ENCODE peak calls at places on chromosomes 7 and 10, in seven cellular contexts. H is astrocyte; Z is CD8-positive, alpha-beta T cell; A is OCI-LY7; F is left lung; P is psoas muscle; C is colonic mucosa. I is an unnamed sample. For H3K4me1, the result is how much of the 10 kb centered on the place peaks cover.

GRCh38 chr7:26237035-26237807 is 35.7 kb downstream of the CBX3 start:
- DNase-seq in P (no peak), A (no peak), F (no peak), H (peak), Z (no peak), C (no peak), I (no peak)

GRCh38 chr10:104018471-104018870 is 51.5 kb downstream of the SLK start:
- DNase-seq in H (no peak), F (no peak), P (no peak), A (no peak), Z (no peak), C (no peak), I (no peak)

GRCh38 chr10:5651086-5651764 is 15.2 kb downstream of the ASB13 start:
- DNase-seq in A (no peak), P (no peak), C (no peak), H (no peak), Z (no peak), F (no peak), I (no peak)

GRCh38 chr7:32179567-32179966 is 109.4 kb upstream of the PDE1C start:
- DNase-seq in Z (no peak), H (peak), C (no peak), P (no peak), A (no peak), F (no peak), I (no peak)

GRCh38 chr7:157263156-157263555 is 73.6 kb upstream of the DNAJB6 start:
- DNase-seq in H (no peak), A (no peak), C (no peak), Z (no peak), F (no peak), P (no peak), I (no peak)

GRCh38 chr7:142800699-142801260 is 30.0 kb downstream of the PRSS2 start:
- DNase-seq in F (no peak), P (no peak), H (no peak), A (no peak), Z (no peak), C (no peak), I (no peak)

GRCh38 chr10:122122493-122122892 is 133.5 kb downstream of the TACC2 start:
- DNase-seq in P (no peak), H (peak), Z (no peak), A (no peak), C (no peak), F (no peak), I (no peak)

GRCh38 chr7:64946772-64947171 is 43.7 kb downstream of the ZNF273 start:
- DNase-seq in P (no peak), F (no peak), Z (no peak), A (peak), H (no peak), C (no peak), I (no peak)

GRCh38 chr10:75978213-75978612 is 546.8 kb downstream of the LRMDA start:
- DNase-seq in P (no peak), A (no peak), H (peak), C (no peak), Z (no peak), F (no peak), I (no peak)

GRCh38 chr10:93336110-93336509 is 146.0 kb downstream of the MYOF start:
- DNase-seq in Z (no peak), F (no peak), H (no peak), A (no peak), C (no peak), P (no peak), I (no peak)

GRCh38 chr10:86046845-86047460 is 319.6 kb downstream of the GRID1 start:
- DNase-seq in A (no peak), Z (no peak), C (no peak), P (no peak), F (no peak), H (no peak), I (no peak)

GRCh38 chr10:49664842-49665355 is 14.6 kb upstream of the C10orf53 start:
- DNase-seq in Z (no peak), H (no peak), A (no peak), P (no peak), F (no peak), C (no peak), I (no peak)

GRCh38 chr10:124604214-124605000 is 139.8 kb downstream of the FAM53B start:
- DNase-seq in C (no peak), P (peak), F (no peak), A (peak), H (no peak), Z (no peak), I (no peak)

GRCh38 chr10:68153473-68154210 is 44.4 kb downstream of the MYPN start:
- DNase-seq in P (no peak), C (peak), H (peak), A (no peak), Z (no peak), F (no peak), I (peak)

GRCh38 chr10:86162696-86163400 is 203.7 kb downstream of the GRID1 start:
- DNase-seq in Z (no peak), A (no peak), C (no peak), P (no peak), H (no peak), F (no peak), I (no peak)

GRCh38 chr10:31374146-31374696 is 55.2 kb downstream of the ZEB1 start:
- DNase-seq in H (peak), A (no peak), C (no peak), Z (no peak), P (no peak), F (no peak), I (no peak)

GRCh38 chr10:44724415-44725174 is 186.5 kb upstream of the TMEM72 start:
- DNase-seq in H (peak), F (no peak), P (no peak), C (no peak), Z (no peak), A (no peak), I (no peak)

GRCh38 chr10:4403638-4404252 is 422.3 kb upstream of the AKR1E2 start:
- DNase-seq in H (no peak), Z (no peak), A (no peak), C (no peak), P (no peak), F (no peak), I (no peak)

GRCh38 chr7:24718977-24719491 is 38.2 kb downstream of the GSDME start:
- DNase-seq in A (peak), H (no peak), F (no peak), P (no peak), C (no peak), Z (no peak), I (no peak)

GRCh38 chr10:104391150-104391968 is 37.7 kb downstream of the CFAP58 start:
- DNase-seq in H (peak), C (no peak), P (no peak), F (no peak), A (no peak), Z (no peak), I (no peak)

GRCh38 chr10:47034511-47035051 is 123.4 kb downstream of the PTPN20 start:
- DNase-seq in P (no peak), F (peak), H (no peak), A (no peak), C (no peak), Z (no peak), I (no peak)

GRCh38 chr10:47036771-47037170 is 125.5 kb downstream of the PTPN20 start:
- DNase-seq in H (no peak), Z (no peak), A (no peak), P (no peak), F (no peak), C (no peak), I (no peak)

GRCh38 chr10:47037654-47038425 is 126.6 kb downstream of the PTPN20 start:
- DNase-seq in P (no peak), Z (no peak), F (peak), A (no peak), H (no peak), C (no peak), I (no peak)

GRCh38 chr10:47033541-47034270 is 122.5 kb downstream of the PTPN20 start:
- DNase-seq in H (no peak), C (no peak), P (no peak), Z (no peak), A (no peak), F (peak), I (no peak)

GRCh38 chr10:47035447-47036337 is 124.5 kb downstream of the PTPN20 start:
- DNase-seq in H (no peak), P (no peak), A (no peak), C (no peak), F (peak), Z (no peak), I (no peak)
- H3K4me1 ChIP-seq in H (under half), P (under half), A (under half), C (under half), F (under half), Z (under half), I (under half)

GRCh38 chr10:129870042-129870757 is 93.9 kb downstream of the EBF3 start:
- DNase-seq in H (no peak), Z (no peak), F (no peak), P (no peak), C (no peak), A (no peak), I (no peak)
- H3K27ac ChIP-seq in H (no peak), Z (no peak), F (no peak), P (no peak), C (no peak), A (no peak), I (no peak)

DNA sequence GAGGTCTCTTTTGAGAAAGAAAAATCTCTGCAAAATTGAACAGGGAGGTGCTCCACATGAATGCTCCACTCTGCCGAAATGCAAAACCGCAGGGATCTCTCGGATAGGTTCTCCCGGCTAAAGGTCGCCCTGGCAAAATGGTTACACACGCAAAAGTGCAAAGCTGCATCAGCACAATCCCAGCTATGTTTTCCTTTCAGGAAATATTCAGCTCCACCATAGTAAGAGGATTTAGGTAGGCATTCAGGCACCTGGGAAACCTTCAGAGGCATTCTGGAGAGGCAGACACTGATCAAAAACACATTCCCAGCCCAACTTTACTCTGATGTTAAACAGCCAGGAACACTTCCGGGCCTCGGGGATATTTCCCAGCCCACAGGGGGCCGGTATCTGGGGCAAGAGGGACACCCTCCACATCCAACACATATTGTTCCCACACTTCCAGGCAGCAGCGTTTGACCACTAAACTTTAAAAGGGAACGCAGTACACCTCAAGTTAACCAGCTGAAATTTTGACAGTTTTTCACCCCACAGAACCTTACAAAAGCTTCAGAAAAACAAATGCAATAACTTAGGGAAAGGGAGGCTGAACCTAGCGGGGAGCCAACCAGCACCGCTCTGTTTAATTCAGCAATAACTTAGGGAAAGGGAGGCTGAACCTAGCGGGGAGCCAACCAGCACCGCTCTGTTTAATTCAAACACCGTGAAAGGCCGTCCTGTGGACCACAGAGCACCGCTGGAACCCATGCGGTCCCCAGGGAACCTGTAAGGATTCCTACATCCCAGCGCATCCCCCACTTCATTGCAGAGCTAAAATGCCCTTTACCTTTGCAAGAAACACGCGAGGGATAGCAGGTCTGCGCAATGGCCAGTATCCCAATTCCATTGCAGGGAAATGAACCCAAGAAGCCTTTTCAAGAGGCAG is 45.9 kb downstream of the TNS3 start:
- DNase-seq in A (no peak), H (peak), F (no peak), Z (no peak), C (no peak), P (no peak), I (peak)
- H3K4me3 ChIP-seq in A (no peak), H (peak), F (peak), Z (no peak), C (no peak), P (no peak), I (no peak)

DNA sequence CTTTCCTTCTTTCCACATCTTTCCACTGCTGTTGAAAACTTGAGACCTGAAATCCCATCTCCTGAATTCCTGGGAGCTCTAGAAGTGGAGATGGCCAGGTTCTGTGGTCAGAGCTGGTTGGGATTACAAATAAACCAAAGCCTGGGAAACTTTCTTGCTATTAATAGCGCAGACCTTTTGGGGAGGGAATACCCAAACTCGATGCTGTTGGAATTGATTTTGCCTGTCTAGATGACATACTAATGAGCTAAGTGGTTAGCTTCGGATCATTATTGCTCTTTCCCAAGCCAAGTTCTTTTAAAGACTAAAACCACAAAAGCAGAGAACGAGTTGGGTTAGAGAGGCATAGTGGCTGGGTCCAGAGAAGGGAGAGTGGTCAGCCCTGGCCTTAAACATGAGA is 76.6 kb downstream of the TCF7L2 start:
- DNase-seq in F (no peak), C (no peak), P (no peak), A (no peak), Z (no peak), H (peak), I (no peak)
- H3K4me1 ChIP-seq in F (under half), C (under half), P (under half), A (under half), Z (under half), H (under half), I (under half)

DNA sequence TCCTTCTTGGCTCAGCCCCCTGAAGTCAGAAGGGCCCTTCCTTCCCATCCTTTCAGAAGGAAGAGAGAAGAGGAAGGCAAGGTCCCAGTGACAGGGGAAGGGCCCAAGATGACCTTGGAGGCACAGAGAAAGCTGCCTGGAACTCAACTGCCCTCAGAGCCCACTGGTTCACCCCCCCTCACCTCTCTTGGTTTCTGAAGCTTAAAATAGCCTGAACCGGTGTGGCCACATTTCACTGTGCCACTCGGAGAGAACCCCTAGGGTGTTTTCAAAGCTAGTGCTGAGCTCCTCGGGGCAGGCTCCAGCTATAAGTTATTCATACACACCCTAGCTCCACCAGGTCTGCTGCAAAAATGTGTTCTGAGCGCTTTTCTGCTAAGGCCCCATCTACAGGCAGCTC is 60.9 kb upstream of the ADRB1 start:
- DNase-seq in H (no peak), Z (no peak), F (peak), C (no peak), A (peak), P (no peak), I (no peak)
- H3K27ac ChIP-seq in H (no peak), Z (no peak), F (no peak), C (no peak), A (peak), P (no peak), I (no peak)

DNA sequence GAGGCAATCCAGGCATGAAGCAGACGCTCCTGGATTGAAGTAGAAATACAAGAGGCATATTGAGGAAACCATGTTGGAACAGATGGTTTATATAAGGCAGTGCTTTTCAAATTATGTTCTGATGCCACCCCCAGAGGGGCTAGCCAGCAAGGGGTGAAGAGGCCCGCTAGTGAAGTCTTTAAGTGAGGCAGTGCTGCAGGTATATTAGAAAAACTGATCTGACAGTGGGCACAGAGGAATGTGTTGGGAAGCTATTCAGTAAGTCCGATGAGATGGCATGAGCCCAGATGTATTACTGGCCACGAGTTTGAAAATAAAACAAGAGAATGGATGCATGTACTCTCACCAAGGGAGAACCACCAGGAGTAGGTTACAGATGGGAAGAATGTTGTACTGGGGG is 40.2 kb downstream of the REEP3 start:
- DNase-seq in F (no peak), C (no peak), A (no peak), Z (no peak), H (no peak), P (no peak), I (no peak)
- H3K4me3 ChIP-seq in F (no peak), C (no peak), A (no peak), Z (no peak), H (no peak), P (no peak), I (no peak)

GRCh38 chr7:33732462-33732861 is 172.9 kb upstream of the BMPER start:
- DNase-seq in A (no peak), Z (no peak), C (no peak), H (no peak), F (no peak), P (no peak), I (no peak)
- H3K4me1 ChIP-seq in A (under half), Z (under half), C (under half), H (under half), F (under half), P (under half), I (under half)

DNA sequence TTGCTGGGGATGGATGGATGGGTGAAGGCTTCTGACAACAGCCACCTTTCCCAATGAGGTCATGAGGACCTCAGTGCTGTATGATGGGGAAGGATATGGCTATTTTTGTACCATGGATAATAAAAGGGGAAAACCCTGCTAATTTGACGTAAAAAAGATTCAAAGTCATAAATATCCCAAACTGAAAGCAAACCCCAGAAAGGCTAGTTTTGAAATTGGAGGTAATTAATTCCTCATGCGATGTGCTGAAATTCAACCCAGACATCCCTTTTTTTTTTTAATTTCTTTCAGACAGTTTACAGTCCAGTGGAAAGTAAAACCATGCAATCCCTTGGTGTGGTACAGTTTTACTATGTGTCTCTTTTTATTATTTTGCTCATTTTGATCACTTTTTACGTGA is 254.5 kb upstream of the BMPER start:
- DNase-seq in A (no peak), C (no peak), H (no peak), Z (no peak), F (no peak), P (no peak), I (no peak)
- H3K27ac ChIP-seq in A (no peak), C (no peak), H (no peak), Z (no peak), F (no peak), P (no peak), I (no peak)

GRCh38 chr7:155796381-155797261 is 15.6 kb downstream of the SHH start:
- DNase-seq in Z (peak), H (no peak), F (peak), C (peak), A (peak), P (peak), I (peak)
- H3K4me3 ChIP-seq in Z (no peak), H (no peak), F (no peak), C (no peak), A (no peak), P (no peak), I (no peak)

DNA sequence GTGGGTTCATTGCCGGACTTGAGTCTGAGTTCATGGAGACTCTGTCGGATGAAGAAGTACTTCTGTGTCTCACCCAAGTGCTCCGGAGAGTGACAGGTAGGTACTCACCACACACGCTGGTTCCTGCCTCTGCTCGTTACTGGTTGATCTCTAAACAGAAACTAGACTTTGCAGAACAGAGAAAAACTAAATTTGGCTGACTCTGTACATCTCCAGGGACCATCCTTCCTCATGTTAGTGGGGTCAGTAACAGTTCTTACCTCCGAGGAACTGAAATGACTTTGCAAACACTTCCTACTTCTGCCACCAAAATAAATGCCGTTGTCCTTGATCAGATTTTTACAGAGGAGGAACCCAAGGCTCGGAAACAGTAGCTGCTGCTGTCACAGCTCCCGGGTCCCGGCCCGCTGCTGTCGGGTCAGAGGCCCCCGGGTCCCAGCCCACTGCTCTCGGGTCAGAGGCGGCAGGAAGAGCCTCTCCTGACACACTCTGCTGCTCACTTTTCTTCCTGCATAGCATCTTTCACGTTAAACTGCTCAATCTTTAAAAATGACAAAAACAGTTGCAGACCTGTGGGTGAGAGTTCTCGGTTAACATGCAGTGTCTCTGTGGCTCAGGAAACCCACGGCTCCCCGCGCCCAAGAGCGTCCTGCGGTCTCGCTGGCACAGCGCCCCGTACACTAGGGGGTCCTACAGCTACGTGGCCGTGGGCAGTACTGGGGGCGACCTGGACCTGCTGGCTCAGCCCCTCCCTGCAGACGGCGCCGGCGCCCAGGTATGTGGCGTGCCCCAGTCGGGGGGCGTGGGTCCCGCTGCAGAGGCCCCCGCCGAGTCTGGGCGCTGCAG is 4.8 kb upstream of the MTG1 start:
- DNase-seq in P (no peak), C (no peak), H (no peak), F (no peak), Z (peak), A (peak), I (peak)
- H3K4me1 ChIP-seq in P (under half), C (under half), H (under half), F (under half), Z (under half), A (half or more), I (under half)

I was measured in small intestine.